ENCODE peak calls at places on chromosomes 3 and 15, in five cellular contexts. Y is HEK293T, G is GM12878, K is SK-N-SH, J is K562. B is an unnamed sample.

GRCh38 chr15:66952756-66953522 is 112.5 kb upstream of the SMAD3 start:
- DNase-seq in Y (no peak), G (no peak), K (no peak), J (peak; percentile 48), B (no peak)

GRCh38 chr3:46692566-46692983 is 904 bp downstream of the ALS2CL start:
- DNase-seq in Y (no peak), G (no peak), K (no peak), J (peak; percentile 30), B (no peak)

GRCh38 chr3:53150247-53151085 is 10.5 kb upstream of the PRKCD start:
- DNase-seq in Y (no peak), G (no peak), K (no peak), J (no peak), B (no peak)

GRCh38 chr3:12901631-12902045 is 60.3 kb upstream of the RPL32 start:
- DNase-seq in Y (no peak), G (no peak), K (no peak), J (peak; percentile 51), B (peak; percentile 21)

GRCh38 chr15:46961795-46962194 is 755.5 kb upstream of the SEMA6D start:
- DNase-seq in Y (no peak), G (no peak), K (peak; percentile 6), J (no peak), B (no peak)

GRCh38 chr15:73127302-73127936 is 75.2 kb downstream of the NEO1 start:
- DNase-seq in Y (peak; percentile 56), G (peak; percentile 7), K (peak; percentile 54), J (peak; percentile 30), B (peak; percentile 33)

GRCh38 chr3:171135536-171135935 is 109.0 kb upstream of the SLC2A2 start:
- DNase-seq in Y (no peak), G (no peak), K (no peak), J (no peak), B (no peak)

GRCh38 chr3:34260266-34260990 is 462.0 kb downstream of the PDCD6IP start:
- DNase-seq in Y (peak; percentile 45), G (no peak), K (peak; percentile 47), J (peak; percentile 52), B (peak; percentile 10)

GRCh38 chr3:61908344-61908743 is 347.0 kb downstream of the PTPRG start:
- DNase-seq in Y (no peak), G (no peak), K (no peak), J (no peak), B (no peak)

GRCh38 chr3:134036291-134036690 is 6.6 kb upstream of the SLCO2A1 start:
- DNase-seq in Y (no peak), G (no peak), K (no peak), J (no peak), B (no peak)

GRCh38 chr3:4476507-4476906 is 9.4 kb upstream of the SUMF1 start:
- DNase-seq in Y (no peak), G (no peak), K (no peak), J (no peak), B (no peak)

GRCh38 chr3:152374260-152374990 is 105.7 kb downstream of the MBNL1 start:
- DNase-seq in Y (no peak), G (no peak), K (no peak), J (no peak), B (no peak)

GRCh38 chr3:30354972-30355371 is 251.4 kb upstream of the TGFBR2 start:
- DNase-seq in Y (no peak), G (no peak), K (no peak), J (no peak), B (peak; percentile 56)

GRCh38 chr3:17730318-17730967 is 12.0 kb downstream of the TBC1D5 start:
- DNase-seq in Y (peak; percentile 74), G (no peak), K (no peak), J (no peak), B (peak; percentile 15)

GRCh38 chr15:63392355-63393009 is 10.8 kb upstream of the CA12 start:
- DNase-seq in Y (no peak), G (no peak), K (no peak), J (peak; percentile 24), B (no peak)

GRCh38 chr3:71109241-71109976 is 474.1 kb downstream of the FOXP1 start:
- DNase-seq in Y (no peak), G (no peak), K (no peak), J (no peak), B (no peak)

GRCh38 chr3:149969110-149969944 is 1.4 kb downstream of the PFN2 start:
- DNase-seq in Y (peak; percentile 52), G (no peak), K (peak; percentile 46), J (peak; percentile 20), B (peak; percentile 78)

GRCh38 chr3:38577089-38578080 is 72.1 kb downstream of the SCN5A start:
- DNase-seq in Y (no peak), G (no peak), K (no peak), J (no peak), B (no peak)

GRCh38 chr3:53616330-53616729 is 121.9 kb downstream of the CACNA1D start:
- DNase-seq in Y (no peak), G (no peak), K (no peak), J (no peak), B (no peak)

GRCh38 chr3:11379238-11379823 is 107.1 kb downstream of the ATG7 start:
- DNase-seq in Y (peak; percentile 30), G (peak; percentile 13), K (peak; percentile 56), J (no peak), B (peak; percentile 24)

GRCh38 chr15:101140697-101141065 is 111.2 kb downstream of the CHSY1 start:
- DNase-seq in Y (no peak), G (no peak), K (no peak), J (no peak), B (no peak)

GRCh38 chr15:101528108-101528916 is 38.8 kb upstream of the PCSK6 start:
- DNase-seq in Y (no peak), G (no peak), K (no peak), J (no peak), B (peak; percentile 97)

GRCh38 chr3:119310052-119310451 is 15.9 kb downstream of the ARHGAP31 start:
- DNase-seq in Y (no peak), G (no peak), K (no peak), J (no peak), B (no peak)

GRCh38 chr3:40620151-40620550 is 95.4 kb downstream of the ZNF621 start:
- DNase-seq in Y (no peak), G (no peak), K (no peak), J (no peak), B (no peak)

GRCh38 chr3:10317961-10318350 is 3.0 kb downstream of the SEC13 start:
- DNase-seq in Y (no peak), G (no peak), K (no peak), J (no peak), B (no peak)

GRCh38 chr15:35697549-35698299 is 151.8 kb upstream of the DPH6 start:
- DNase-seq in Y (no peak), G (no peak), K (no peak), J (no peak), B (no peak)

GRCh38 chr3:69671082-69671952 is 67.9 kb upstream of the MITF start:
- DNase-seq in Y (peak; percentile 39), G (no peak), K (peak; percentile 68), J (peak; percentile 29), B (peak; percentile 8)

GRCh38 chr3:72907851-72908620 is 20.2 kb downstream of the GXYLT2 start:
- DNase-seq in Y (no peak), G (no peak), K (no peak), J (no peak), B (peak; percentile 9)

GRCh38 chr3:61526307-61526706 is 35.1 kb upstream of the PTPRG start:
- DNase-seq in Y (no peak), G (no peak), K (no peak), J (no peak), B (no peak)

GRCh38 chr3:170363471-170363994 is 6.0 kb downstream of the SKIL start:
- DNase-seq in Y (no peak), G (no peak), K (no peak), J (no peak), B (no peak)

GRCh38 chr3:38651153-38651789 is 1.8 kb upstream of the SCN5A start:
- DNase-seq in Y (peak; percentile 81), G (peak; percentile 9), K (peak; percentile 79), J (peak; percentile 84), B (peak; percentile 45)

GRCh38 chr3:186255703-186256331 is 106.2 kb downstream of the DGKG start:
- DNase-seq in Y (no peak), G (no peak), K (no peak), J (peak; percentile 40), B (no peak)

DNA sequence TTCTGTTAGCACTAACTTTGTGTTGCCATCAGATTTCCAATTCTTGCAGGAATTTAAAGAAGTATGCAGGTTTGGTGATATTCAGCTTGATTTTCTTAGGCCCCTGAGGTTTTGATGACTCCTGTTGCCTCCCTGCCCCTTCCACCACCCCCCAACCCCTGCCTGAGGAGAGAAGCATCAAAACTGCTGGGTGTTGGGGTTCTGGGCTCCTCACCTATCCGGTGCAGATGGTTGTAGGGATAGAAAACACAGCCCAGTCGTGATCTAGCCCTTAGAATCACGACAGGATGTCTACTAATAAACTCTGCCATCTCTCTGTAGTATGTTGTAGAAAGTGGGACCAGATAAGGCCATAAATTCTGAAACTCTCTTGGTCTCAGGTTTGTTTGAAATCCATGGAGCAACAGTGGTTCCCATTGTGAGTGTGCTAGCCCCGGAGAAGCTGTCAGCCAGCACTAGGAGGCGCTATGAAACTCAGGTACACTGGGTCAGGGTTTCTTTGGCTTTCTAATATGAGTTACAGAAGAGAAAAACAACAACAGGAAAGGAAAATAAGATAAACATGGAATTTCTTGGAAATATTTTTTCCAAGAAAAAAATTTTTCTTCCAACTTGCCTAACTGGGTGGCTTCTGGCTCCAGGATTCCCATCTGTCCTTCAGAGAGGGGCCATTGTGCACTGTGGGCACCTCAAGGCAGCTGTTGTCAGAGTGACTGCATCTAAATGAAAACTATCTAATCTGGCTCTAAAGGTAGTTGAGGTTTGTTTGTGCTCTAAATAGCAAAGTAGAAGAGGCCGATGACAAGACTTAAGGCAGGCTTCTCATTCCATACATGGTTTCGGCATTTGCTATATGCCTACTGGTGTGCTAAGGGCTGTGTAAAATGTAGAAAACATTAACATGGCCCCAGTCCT is 8.7 kb downstream of the SRP14 start:
- DNase-seq in Y (peak; percentile 24), G (no peak), K (no peak), J (peak; percentile 37), B (peak; percentile 50)
- TF ChIP-seq FOXM1 in Y (no peak), G (no peak), K (no peak), J (no peak), B (no peak)

GRCh38 chr3:142977399-142977728 is 13.9 kb upstream of the PAQR9 start:
- DNase-seq in Y (no peak), G (no peak), K (no peak), J (peak; percentile 39), B (no peak)
- TF ChIP-seq FOXM1 in Y (no peak), G (no peak), K (no peak), J (no peak), B (no peak)

GRCh38 chr3:42159147-42159546 is 68.0 kb downstream of the TRAK1 start:
- DNase-seq in Y (no peak), G (no peak), K (peak; percentile 37), J (no peak), B (no peak)
- TF ChIP-seq FOXM1 in Y (no peak), G (no peak), K (no peak), J (no peak), B (no peak)

DNA sequence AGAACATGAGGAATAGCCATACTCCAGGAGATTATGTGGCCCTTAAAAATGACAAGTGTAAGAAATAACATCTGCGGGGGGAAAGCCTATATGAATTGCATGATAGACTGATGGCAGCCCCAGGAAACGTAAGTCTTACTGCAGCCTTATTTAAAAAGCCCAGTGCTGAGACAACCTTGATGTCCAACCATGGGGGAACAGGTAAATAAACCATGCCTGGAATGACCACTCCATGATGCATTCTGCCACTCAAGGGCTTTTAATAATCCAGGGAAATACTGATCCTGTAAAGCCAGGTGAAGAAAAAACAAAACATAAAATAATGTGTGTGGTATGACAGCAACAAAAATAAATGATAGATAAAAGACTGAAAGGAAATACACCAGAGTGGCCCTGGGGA is 46.5 kb upstream of the GRIP2 start:
- DNase-seq in Y (no peak), G (no peak), K (no peak), J (no peak), B (no peak)
- TF ChIP-seq FOXM1 in Y (no peak), G (no peak), K (no peak), J (no peak), B (no peak)

B was measured in HepG2.